ENCODE peak calls at places on chromosomes 3 and 15, in five cellular contexts. H, R, M, K and C are unnamed samples.

GRCh38 chr3:134486577-134487041 is 752 bp downstream of the CEP63 start:
- DNase-seq in H (peak), K (no peak), M (no peak), R (no peak), C (no peak)

GRCh38 chr3:147372525-147373027 is 33.8 kb downstream of the ZIC4 start:
- DNase-seq in M (no peak), R (no peak), H (no peak), K (no peak), C (no peak)

GRCh38 chr3:151265866-151266265 is 12.5 kb downstream of the P2RY14 start:
- DNase-seq in H (no peak), R (no peak), M (no peak), K (no peak), C (no peak)

GRCh38 chr15:70362911-70363310 is 265.2 kb upstream of the TLE3 start:
- DNase-seq in M (no peak), K (no peak), H (peak), R (peak), C (no peak)

GRCh38 chr3:111315911-111316310 is 226.1 kb upstream of the CD96 start:
- DNase-seq in K (no peak), R (no peak), M (no peak), H (peak), C (no peak)

GRCh38 chr3:52526151-52526561 is 7.5 kb downstream of the NT5DC2 start:
- DNase-seq in K (no peak), R (peak), H (no peak), M (no peak), C (no peak)

GRCh38 chr3:153260681-153261080 is 98.7 kb downstream of the RAP2B start:
- DNase-seq in R (no peak), M (no peak), H (peak), K (no peak), C (no peak)

GRCh38 chr15:79028411-79028964 is 62.1 kb downstream of the RASGRF1 start:
- DNase-seq in M (peak), K (no peak), H (peak), R (peak), C (no peak)

GRCh38 chr3:34078418-34078817 is 280.0 kb downstream of the PDCD6IP start:
- DNase-seq in H (no peak), K (no peak), R (no peak), M (no peak), C (no peak)

GRCh38 chr15:62452016-62452415 is 286.9 kb upstream of the C2CD4B start:
- DNase-seq in R (no peak), K (no peak), M (no peak), H (no peak), C (no peak)

GRCh38 chr3:78204977-78205376 is 1165.1 kb downstream of the ROBO2 start:
- DNase-seq in H (peak), R (peak), K (peak), M (no peak), C (peak)

GRCh38 chr3:132228923-132229322 is 88.3 kb upstream of the ACP3 start:
- DNase-seq in R (no peak), M (no peak), H (no peak), K (no peak), C (peak)

GRCh38 chr3:1082024-1082633 is 10.7 kb upstream of the CNTN6 start:
- DNase-seq in H (peak), R (peak), M (no peak), K (no peak), C (no peak)

GRCh38 chr3:156642750-156643728 is 31.4 kb upstream of the TIPARP start:
- DNase-seq in K (no peak), H (no peak), R (no peak), M (no peak), C (no peak)

GRCh38 chr3:156291269-156292123 is 171.1 kb downstream of the KCNAB1 start:
- DNase-seq in H (peak), K (no peak), R (peak), M (no peak), C (no peak)

GRCh38 chr3:149621218-149622005 is 36.4 kb downstream of the WWTR1 start:
- DNase-seq in R (no peak), K (peak), H (peak), M (no peak), C (no peak)

GRCh38 chr15:56032366-56032765 is 39.0 kb upstream of the NEDD4 start:
- DNase-seq in K (no peak), M (no peak), R (no peak), H (no peak), C (no peak)

GRCh38 chr3:50913279-50913678 is 238.6 kb downstream of the DOCK3 start:
- DNase-seq in R (peak), H (no peak), M (no peak), K (no peak), C (no peak)

GRCh38 chr3:175192536-175192935 is 333.4 kb downstream of the NAALADL2 start:
- DNase-seq in H (peak), M (no peak), R (no peak), K (no peak), C (no peak)

GRCh38 chr3:195147649-195148121 is 123.3 kb downstream of the XXYLT1 start:
- DNase-seq in H (no peak), R (peak), M (no peak), K (no peak), C (no peak)

GRCh38 chr3:81490541-81491288 is 270.7 kb downstream of the GBE1 start:
- DNase-seq in H (peak), K (peak), R (peak), M (peak), C (peak)

GRCh38 chr15:77028451-77029165 is 33.7 kb downstream of the PSTPIP1 start:
- DNase-seq in R (no peak), K (no peak), H (no peak), M (no peak), C (no peak)

GRCh38 chr15:68354268-68354667 is 76.7 kb downstream of the FEM1B start:
- DNase-seq in K (no peak), R (no peak), M (no peak), H (peak), C (no peak)

GRCh38 chr3:77780621-77781020 is 740.7 kb downstream of the ROBO2 start:
- DNase-seq in R (no peak), K (no peak), M (no peak), H (peak), C (peak)

GRCh38 chr3:175057406-175057805 is 198.3 kb downstream of the NAALADL2 start:
- DNase-seq in M (no peak), R (no peak), K (no peak), H (no peak), C (peak)

GRCh38 chr3:115386347-115386746 is 237.0 kb upstream of the GAP43 start:
- DNase-seq in R (no peak), K (no peak), H (no peak), M (no peak), C (no peak)

GRCh38 chr15:73936181-73936580 is 9.9 kb downstream of the LOXL1 start:
- DNase-seq in K (no peak), M (no peak), H (peak), R (no peak), C (no peak)

GRCh38 chr15:25862087-25862468 is 1.0 kb downstream of the ATP10A start:
- DNase-seq in H (peak), R (no peak), M (no peak), K (no peak), C (no peak)

GRCh38 chr15:66071621-66072295 is 181.8 kb downstream of the MEGF11 start:
- DNase-seq in R (peak), H (peak), K (no peak), M (no peak), C (peak)

GRCh38 chr3:127700406-127700805 is 27.7 kb downstream of the ABTB1 start:
- DNase-seq in M (no peak), R (no peak), H (no peak), K (no peak), C (no peak)

GRCh38 chr3:45509038-45509767 is 85.3 kb upstream of the LIMD1 start:
- DNase-seq in H (peak), M (no peak), R (no peak), K (peak), C (peak)

GRCh38 chr3:190345878-190346277 is 23.6 kb upstream of the CLDN1 start:
- DNase-seq in R (no peak), M (no peak), H (peak), K (no peak), C (no peak)